ENCODE peak calls at places on chromosomes 4 and X, in eight cellular contexts. U is progenitor cell of endocrine pancreas; A is cardiac muscle cell; F is ovary; Y is fibroblast of the aortic adventitia; C is HFF-Myc; R is astrocyte of the spinal cord; H is activated CD8-positive, alpha-beta T cell treated with anti-CD3 and anti-CD28 coated beads for 36 hours. B is an unnamed sample.

GRCh38 chr4:90318208-90318607 is 191.0 kb downstream of the CCSER1 start:
- DNase-seq in U (no peak), A (peak), F (no peak), Y (peak), C (peak), R (peak), H (no peak), B (no peak)

GRCh38 chr4:82560853-82561744 is 689 bp downstream of the TMEM150C start:
- DNase-seq in U (peak), A (no peak), F (peak), Y (no peak), C (no peak), R (no peak), H (no peak), B (peak)

GRCh38 chrX:41347186-41347585 is 13.2 kb downstream of the DDX3X start:
- DNase-seq in U (no peak), A (no peak), F (no peak), Y (no peak), C (no peak), R (no peak), H (no peak), B (no peak)

GRCh38 chr4:101264550-101264949 is 82.8 kb downstream of the PPP3CA start:
- DNase-seq in U (no peak), A (no peak), F (no peak), Y (no peak), C (no peak), R (no peak), H (no peak), B (no peak)

GRCh38 chrX:13716455-13716854 is 18.0 kb downstream of the TRAPPC2 start:
- DNase-seq in U (no peak), A (no peak), F (no peak), Y (no peak), C (no peak), R (no peak), H (no peak), B (no peak)

GRCh38 chr4:168408620-168409019 is 71.7 kb downstream of the DDX60L start:
- DNase-seq in U (no peak), A (peak), F (peak), Y (peak), C (peak), R (peak), H (no peak), B (no peak)

GRCh38 chr4:41076481-41076880 is 137.9 kb downstream of the APBB2 start:
- DNase-seq in U (no peak), A (no peak), F (no peak), Y (no peak), C (no peak), R (no peak), H (no peak), B (no peak)

GRCh38 chrX:10833299-10834169 is 213.1 kb upstream of the MID1 start:
- DNase-seq in U (peak), A (peak), F (peak), Y (peak), C (no peak), R (peak), H (no peak), B (no peak)

GRCh38 chr4:156575430-156576073 is 396.0 kb downstream of the PDGFC start:
- DNase-seq in U (no peak), A (peak), F (no peak), Y (no peak), C (no peak), R (peak), H (no peak), B (no peak)

GRCh38 chr4:129526812-129527211 is 430.9 kb downstream of the C4orf33 start:
- DNase-seq in U (no peak), A (peak), F (no peak), Y (peak), C (no peak), R (no peak), H (no peak), B (no peak)

GRCh38 chrX:65643046-65643785 is 24.2 kb upstream of the MSN start:
- DNase-seq in U (no peak), A (peak), F (no peak), Y (peak), C (no peak), R (peak), H (no peak), B (no peak)

GRCh38 chr4:83613023-83613422 is 77.1 kb downstream of the GPAT3 start:
- DNase-seq in U (no peak), A (no peak), F (no peak), Y (no peak), C (no peak), R (no peak), H (no peak), B (no peak)

GRCh38 chr4:142158980-142159379 is 522.6 kb downstream of the IL15 start:
- DNase-seq in U (no peak), A (no peak), F (no peak), Y (no peak), C (no peak), R (no peak), H (no peak), B (no peak)

GRCh38 chrX:1105671-1106419 is 106.6 kb downstream of the CRLF2 start:
- DNase-seq in U (no peak), A (no peak), F (no peak), Y (no peak), C (no peak), R (no peak), H (no peak), B (no peak)
- TF ChIP-seq CTCF in U (no peak), A (no peak), F (no peak), Y (no peak), C (no peak), R (no peak), H (no peak), B (no peak)

GRCh38 chr4:20764353-20764752 is 64.1 kb downstream of the PACRGL start:
- DNase-seq in U (no peak), A (no peak), F (no peak), Y (no peak), C (no peak), R (no peak), H (no peak), B (no peak)

GRCh38 chr4:20761382-20761781 is 61.1 kb downstream of the PACRGL start:
- DNase-seq in U (no peak), A (no peak), F (no peak), Y (no peak), C (no peak), R (no peak), H (no peak), B (no peak)

GRCh38 chr4:20761826-20762225 is 61.6 kb downstream of the PACRGL start:
- DNase-seq in U (no peak), A (no peak), F (no peak), Y (no peak), C (no peak), R (no peak), H (no peak), B (no peak)

GRCh38 chr4:20754091-20754490 is 53.8 kb downstream of the PACRGL start:
- DNase-seq in U (no peak), A (no peak), F (no peak), Y (no peak), C (no peak), R (no peak), H (no peak), B (no peak)

DNA sequence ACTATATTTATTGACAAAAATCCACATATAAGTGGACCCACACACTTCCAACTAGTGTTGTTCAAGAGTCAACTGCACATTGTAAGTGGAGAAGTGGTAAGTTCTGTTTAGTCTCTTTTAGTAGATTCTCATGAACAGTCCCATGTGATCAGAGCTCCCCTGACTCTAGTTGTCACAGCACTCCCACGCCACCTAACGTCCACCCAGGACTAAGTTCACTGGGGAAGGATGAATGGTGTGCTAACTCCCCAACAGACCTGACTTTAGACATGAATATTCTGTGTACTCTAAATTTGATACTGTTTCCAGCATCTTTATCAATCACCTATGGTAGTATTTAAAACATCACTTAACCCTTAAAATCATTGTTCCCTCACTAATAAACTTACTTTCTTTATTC is 59.8 kb downstream of the PACRGL start:
- DNase-seq in U (no peak), A (peak), F (no peak), Y (no peak), C (no peak), R (no peak), H (no peak), B (no peak)
- TF ChIP-seq CTCF in U (no peak), A (no peak), F (no peak), Y (no peak), C (no peak), R (no peak), H (no peak), B (no peak)

DNA sequence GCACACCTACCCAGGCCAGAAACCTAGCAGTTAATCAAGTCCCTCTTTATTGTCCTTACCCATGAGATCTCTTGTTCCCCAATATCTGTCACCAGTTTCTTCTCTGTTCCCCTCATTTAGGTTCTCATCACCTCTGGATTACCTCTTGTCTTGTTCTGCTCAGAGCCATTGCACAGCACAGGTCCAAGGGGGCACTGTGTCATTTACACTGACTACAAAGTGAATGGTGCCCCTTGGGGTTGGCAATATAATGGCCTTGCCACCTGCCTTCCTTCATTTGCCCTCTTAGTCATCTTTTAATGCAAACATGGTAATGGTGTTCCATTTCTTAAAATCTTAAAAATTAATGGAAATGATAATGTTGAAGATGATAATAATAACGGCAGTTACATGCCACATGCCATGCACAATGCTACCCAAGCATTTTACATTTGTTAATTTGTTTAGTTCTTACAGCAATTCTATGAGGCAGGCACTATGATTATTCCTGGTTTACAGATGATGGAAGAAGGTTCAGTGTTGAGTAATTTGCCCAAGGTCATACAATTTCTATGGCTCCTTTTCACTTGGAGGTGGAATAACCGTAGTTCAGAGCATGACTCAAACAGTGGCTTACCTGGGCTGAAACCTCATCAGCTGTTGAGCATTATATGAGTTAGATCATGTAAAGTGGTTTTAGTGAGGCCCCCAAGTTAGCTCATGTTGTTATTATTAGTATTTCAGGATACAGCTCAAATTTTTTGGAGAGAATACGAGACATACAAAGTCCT is 117.9 kb downstream of the RASL11B start:
- DNase-seq in U (no peak), A (no peak), F (no peak), Y (no peak), C (no peak), R (no peak), H (no peak), B (no peak)
- TF ChIP-seq CTCF in U (no peak), A (no peak), F (no peak), Y (no peak), C (no peak), R (no peak), H (no peak), B (no peak)

DNA sequence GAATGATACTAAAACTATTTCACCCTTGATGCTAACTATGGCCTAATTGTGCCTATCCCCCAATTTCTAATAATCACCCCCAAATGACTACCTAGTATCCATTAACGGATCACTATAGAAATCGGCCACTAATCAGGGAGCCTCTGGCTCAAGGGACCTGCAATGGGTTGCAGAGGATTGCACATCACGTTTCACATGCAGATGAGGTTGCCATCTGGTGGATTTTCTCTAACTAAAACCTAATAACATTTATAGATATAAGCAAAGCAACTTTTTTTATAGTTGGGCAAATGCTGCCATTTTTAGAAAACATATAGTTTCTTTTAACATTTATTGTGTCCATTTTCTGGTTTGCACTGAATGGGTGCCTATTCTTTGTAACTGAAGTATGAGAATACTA is 28.3 kb upstream of the ALG13 start:
- DNase-seq in U (no peak), A (no peak), F (no peak), Y (peak), C (no peak), R (no peak), H (no peak), B (no peak)
- TF ChIP-seq CTCF in U (no peak), A (no peak), F (no peak), Y (peak), C (no peak), R (no peak), H (no peak), B (no peak)

DNA sequence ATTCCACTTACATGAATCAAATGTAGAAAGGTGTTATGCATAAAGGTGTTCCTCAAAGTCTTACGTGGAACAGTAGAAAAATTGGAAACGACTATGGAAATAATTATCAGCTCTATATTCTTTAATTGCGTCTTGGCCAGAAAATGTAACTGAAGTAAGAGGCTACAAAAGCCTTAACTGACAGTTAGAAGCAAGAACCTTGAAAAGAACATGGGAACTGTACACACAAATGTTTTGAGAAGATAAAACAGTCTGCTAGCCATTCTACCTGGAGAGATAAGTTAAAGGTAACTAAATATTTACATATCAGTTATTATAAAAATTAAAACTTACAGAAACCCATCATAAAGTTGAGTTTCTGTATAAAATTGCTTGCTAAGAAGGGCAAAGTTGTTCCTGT is 172.0 kb upstream of the FTHL17 start:
- DNase-seq in U (no peak), A (no peak), F (no peak), Y (no peak), C (no peak), R (no peak), H (no peak), B (no peak)
- TF ChIP-seq CTCF in U (no peak), A (no peak), F (no peak), Y (no peak), C (no peak), R (no peak), H (no peak), B (no peak)

GRCh38 chr4:1767770-1768366 is 25.2 kb upstream of the FGFR3 start:
- DNase-seq in U (peak), A (peak), F (no peak), Y (peak), C (no peak), R (peak), H (peak), B (peak)
- TF ChIP-seq CTCF in U (peak), A (peak), F (no peak), Y (peak), C (peak), R (peak), H (peak), B (peak)

DNA sequence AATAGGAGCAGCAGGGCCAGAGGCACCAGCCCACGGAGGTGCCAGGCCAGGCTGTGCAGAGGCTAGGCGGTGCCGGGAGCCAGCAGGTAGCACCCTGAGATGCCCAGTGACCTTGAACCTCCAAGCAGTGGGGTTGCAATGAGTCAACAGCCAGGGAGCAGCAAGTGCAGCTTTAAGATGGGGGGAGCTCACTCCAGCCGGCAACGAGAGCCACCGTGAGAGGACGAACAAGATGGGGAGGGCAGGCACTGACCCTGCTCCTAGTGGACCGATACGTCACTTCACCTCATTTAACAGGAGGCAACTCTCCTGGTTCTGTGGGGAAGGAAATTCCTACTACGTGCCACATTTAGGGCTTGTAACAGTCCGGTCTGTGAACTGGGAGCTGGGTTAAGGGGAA is 4.8 kb downstream of the LETM1 start:
- DNase-seq in U (no peak), A (no peak), F (no peak), Y (no peak), C (no peak), R (no peak), H (no peak), B (no peak)
- TF ChIP-seq CTCF in U (no peak), A (no peak), F (no peak), Y (no peak), C (no peak), R (no peak), H (no peak), B (no peak)

GRCh38 chrX:48068096-48068887 is 3.1 kb downstream of the ZNF630 start:
- DNase-seq in U (no peak), A (no peak), F (no peak), Y (no peak), C (no peak), R (no peak), H (no peak), B (no peak)
- TF ChIP-seq CTCF in U (no peak), A (no peak), F (no peak), Y (no peak), C (no peak), R (no peak), H (no peak), B (no peak)